ENCODE peak calls at places on chromosomes 1 and 21, in six cellular contexts. One of them, this sample, is unnamed.

GRCh38 chr1:30612666-30613065 is 110.7 kb downstream of the MATN1 start:
- DNase-seq in EL: no peak
- DNase-seq in pancreas: no peak
- DNase-seq in pons: peak; percentile 7
- DNase-seq in GM13976: no peak
- DNase-seq in AG09319: no peak
- DNase-seq in this sample: no peak

GRCh38 chr1:39573736-39574624 is 2.6 kb downstream of the PABPC4 start:
- DNase-seq in EL: peak; percentile 41
- DNase-seq in pancreas: no peak
- DNase-seq in pons: peak; percentile 47
- DNase-seq in GM13976: no peak
- DNase-seq in AG09319: no peak
- DNase-seq in this sample: no peak

GRCh38 chr21:43613755-43614638 is 45.3 kb downstream of the HSF2BP start:
- DNase-seq in EL: no peak
- DNase-seq in pancreas: no peak
- DNase-seq in pons: no peak
- DNase-seq in GM13976: peak; percentile 70
- DNase-seq in AG09319: no peak
- DNase-seq in this sample: no peak

GRCh38 chr1:214898718-214899117 is 183.8 kb upstream of the KCNK2 start:
- DNase-seq in EL: no peak
- DNase-seq in pancreas: no peak
- DNase-seq in pons: no peak
- DNase-seq in GM13976: no peak
- DNase-seq in AG09319: no peak
- DNase-seq in this sample: no peak

GRCh38 chr1:96927125-96927524 is 205.5 kb downstream of the PTBP2 start:
- DNase-seq in EL: peak; percentile 41
- DNase-seq in pancreas: no peak
- DNase-seq in pons: no peak
- DNase-seq in GM13976: no peak
- DNase-seq in AG09319: no peak
- DNase-seq in this sample: no peak

GRCh38 chr1:30778156-30778978 is 20.8 kb upstream of the LAPTM5 start:
- DNase-seq in EL: peak; percentile 63
- DNase-seq in pancreas: no peak
- DNase-seq in pons: peak; percentile 69
- DNase-seq in GM13976: no peak
- DNase-seq in AG09319: no peak
- DNase-seq in this sample: peak; percentile 48

GRCh38 chr1:84073266-84073665 is 70.8 kb upstream of the PRKACB start:
- DNase-seq in EL: peak; percentile 77
- DNase-seq in pancreas: no peak
- DNase-seq in pons: no peak
- DNase-seq in GM13976: no peak
- DNase-seq in AG09319: no peak
- DNase-seq in this sample: no peak

GRCh38 chr21:35925497-35925896 is 134.8 kb downstream of the SETD4 start:
- DNase-seq in EL: peak; percentile 14
- DNase-seq in pancreas: peak; percentile 55
- DNase-seq in pons: no peak
- DNase-seq in GM13976: no peak
- DNase-seq in AG09319: no peak
- DNase-seq in this sample: no peak

GRCh38 chr1:32215629-32216505 is 6.3 kb downstream of the TMEM234 start:
- DNase-seq in EL: peak; percentile 68
- DNase-seq in pancreas: no peak
- DNase-seq in pons: peak; percentile 74
- DNase-seq in GM13976: peak; percentile 73
- DNase-seq in AG09319: no peak
- DNase-seq in this sample: no peak

GRCh38 chr1:226268421-226269124 is 40.4 kb downstream of the LIN9 start:
- DNase-seq in EL: peak; percentile 57
- DNase-seq in pancreas: no peak
- DNase-seq in pons: no peak
- DNase-seq in GM13976: no peak
- DNase-seq in AG09319: no peak
- DNase-seq in this sample: no peak

GRCh38 chr1:47317841-47318240 is 3.9 kb upstream of the STIL start:
- DNase-seq in EL: peak; percentile 83
- DNase-seq in pancreas: no peak
- DNase-seq in pons: no peak
- DNase-seq in GM13976: no peak
- DNase-seq in AG09319: no peak
- DNase-seq in this sample: no peak

GRCh38 chr1:172936088-172936487 is 114.7 kb downstream of the TNFSF18 start:
- DNase-seq in EL: no peak
- DNase-seq in pancreas: no peak
- DNase-seq in pons: no peak
- DNase-seq in GM13976: no peak
- DNase-seq in AG09319: no peak
- DNase-seq in this sample: no peak

GRCh38 chr1:156193208-156193487 is 756 bp upstream of the SLC25A44 start:
- DNase-seq in EL: no peak
- DNase-seq in pancreas: no peak
- DNase-seq in pons: no peak
- DNase-seq in GM13976: no peak
- DNase-seq in AG09319: no peak
- DNase-seq in this sample: no peak

GRCh38 chr1:178126790-178127189 is 32.9 kb downstream of the RASAL2 start:
- DNase-seq in EL: peak; percentile 86
- DNase-seq in pancreas: no peak
- DNase-seq in pons: peak; percentile 43
- DNase-seq in GM13976: no peak
- DNase-seq in AG09319: peak; percentile 27
- DNase-seq in this sample: peak; percentile 14

GRCh38 chr1:75074719-75075395 is 59.3 kb upstream of the LHX8 start:
- DNase-seq in EL: no peak
- DNase-seq in pancreas: no peak
- DNase-seq in pons: no peak
- DNase-seq in GM13976: no peak
- DNase-seq in AG09319: no peak
- DNase-seq in this sample: no peak

GRCh38 chr1:30732277-30732996 is 9.1 kb upstream of the MATN1 start:
- DNase-seq in EL: peak; percentile 16
- DNase-seq in pancreas: no peak
- DNase-seq in pons: peak; percentile 75
- DNase-seq in GM13976: peak; percentile 77
- DNase-seq in AG09319: no peak
- DNase-seq in this sample: no peak

GRCh38 chr1:32981003-32981909 is 16.6 kb upstream of the RNF19B start:
- DNase-seq in EL: peak; percentile 89
- DNase-seq in pancreas: peak; percentile 64
- DNase-seq in pons: peak; percentile 85
- DNase-seq in GM13976: peak; percentile 82
- DNase-seq in AG09319: no peak
- DNase-seq in this sample: no peak

GRCh38 chr1:36128126-36128904 is 3.3 kb upstream of the COL8A2 start:
- DNase-seq in EL: peak; percentile 70
- DNase-seq in pancreas: no peak
- DNase-seq in pons: no peak
- DNase-seq in GM13976: no peak
- DNase-seq in AG09319: no peak
- DNase-seq in this sample: no peak

GRCh38 chr1:210233495-210234253 is 1.1 kb downstream of the SERTAD4 start:
- DNase-seq in EL: peak; percentile 81
- DNase-seq in pancreas: peak; percentile 68
- DNase-seq in pons: peak; percentile 85
- DNase-seq in GM13976: peak; percentile 49
- DNase-seq in AG09319: no peak
- DNase-seq in this sample: no peak

GRCh38 chr1:24165500-24165899 is 21.6 kb downstream of the IFNLR1 start:
- DNase-seq in EL: no peak
- DNase-seq in pancreas: no peak
- DNase-seq in pons: no peak
- DNase-seq in GM13976: no peak
- DNase-seq in AG09319: no peak
- DNase-seq in this sample: no peak

GRCh38 chr1:184563308-184563707 is 176.5 kb downstream of the C1orf21 start:
- DNase-seq in EL: peak; percentile 11
- DNase-seq in pancreas: no peak
- DNase-seq in pons: peak; percentile 59
- DNase-seq in GM13976: peak; percentile 22
- DNase-seq in AG09319: peak; percentile 8
- DNase-seq in this sample: peak; percentile 36

GRCh38 chr1:53450225-53450624 is 9.0 kb upstream of the DMRTB1 start:
- DNase-seq in EL: peak; percentile 20
- DNase-seq in pancreas: no peak
- DNase-seq in pons: no peak
- DNase-seq in GM13976: no peak
- DNase-seq in AG09319: no peak
- DNase-seq in this sample: no peak

GRCh38 chr1:96845464-96845863 is 123.9 kb downstream of the PTBP2 start:
- DNase-seq in EL: peak; percentile 25
- DNase-seq in pancreas: peak; percentile 65
- DNase-seq in pons: peak; percentile 17
- DNase-seq in GM13976: peak; percentile 50
- DNase-seq in AG09319: no peak
- DNase-seq in this sample: no peak

GRCh38 chr1:202244841-202245261 is 51.3 kb downstream of the LGR6 start:
- DNase-seq in EL: no peak
- DNase-seq in pancreas: peak; percentile 41
- DNase-seq in pons: no peak
- DNase-seq in GM13976: no peak
- DNase-seq in AG09319: no peak
- DNase-seq in this sample: no peak

GRCh38 chr1:188782220-188782841 is 1695.3 kb downstream of the BRINP3 start:
- DNase-seq in EL: peak; percentile 13
- DNase-seq in pancreas: no peak
- DNase-seq in pons: peak; percentile 47
- DNase-seq in GM13976: peak; percentile 16
- DNase-seq in AG09319: no peak
- DNase-seq in this sample: no peak

GRCh38 chr1:50422946-50423669 is at the start of gene DMRTA2:
- DNase-seq in EL: peak; percentile 48
- DNase-seq in pancreas: peak; percentile 54
- DNase-seq in pons: peak; percentile 35
- DNase-seq in GM13976: peak; percentile 55
- DNase-seq in AG09319: no peak
- DNase-seq in this sample: no peak

GRCh38 chr21:38310619-38311018 is 53.8 kb downstream of the KCNJ15 start:
- DNase-seq in EL: peak; percentile 24
- DNase-seq in pancreas: no peak
- DNase-seq in pons: no peak
- DNase-seq in GM13976: no peak
- DNase-seq in AG09319: no peak
- DNase-seq in this sample: no peak

GRCh38 chr1:6634278-6635052 is 9.8 kb downstream of the THAP3 start:
- DNase-seq in EL: peak; percentile 17
- DNase-seq in pancreas: peak; percentile 82
- DNase-seq in pons: no peak
- DNase-seq in GM13976: peak; percentile 69
- DNase-seq in AG09319: no peak
- DNase-seq in this sample: no peak

GRCh38 chr1:9075023-9075422 is 5.6 kb upstream of the SLC2A5 start:
- DNase-seq in EL: no peak
- DNase-seq in pancreas: no peak
- DNase-seq in pons: no peak
- DNase-seq in GM13976: no peak
- DNase-seq in AG09319: no peak
- DNase-seq in this sample: no peak

GRCh38 chr1:20400341-20401177 is 85.5 kb downstream of the CAMK2N1 start:
- DNase-seq in EL: peak; percentile 25
- DNase-seq in pancreas: no peak
- DNase-seq in pons: no peak
- DNase-seq in GM13976: no peak
- DNase-seq in AG09319: no peak
- DNase-seq in this sample: no peak

GRCh38 chr1:184405094-184405493 is 18.3 kb downstream of the C1orf21 start:
- DNase-seq in EL: no peak
- DNase-seq in pancreas: no peak
- DNase-seq in pons: no peak
- DNase-seq in GM13976: no peak
- DNase-seq in AG09319: no peak
- DNase-seq in this sample: no peak

GRCh38 chr1:57403201-57403600 is 20.7 kb downstream of the DAB1 start:
- DNase-seq in EL: no peak
- DNase-seq in pancreas: no peak
- DNase-seq in pons: no peak
- DNase-seq in GM13976: no peak
- DNase-seq in AG09319: no peak
- DNase-seq in this sample: no peak

GRCh38 chr1:90986954-90987353 is 34.9 kb downstream of the ZNF644 start:
- DNase-seq in EL: no peak
- DNase-seq in pancreas: no peak
- DNase-seq in pons: no peak
- DNase-seq in GM13976: no peak
- DNase-seq in AG09319: no peak
- DNase-seq in this sample: no peak

GRCh38 chr1:246794261-246795093 is 70.3 kb downstream of the SCCPDH start:
- DNase-seq in EL: peak; percentile 69
- DNase-seq in pancreas: no peak
- DNase-seq in pons: no peak
- DNase-seq in GM13976: no peak
- DNase-seq in AG09319: no peak
- DNase-seq in this sample: peak; percentile 21

GRCh38 chr1:178267646-178268094 is 173.8 kb downstream of the RASAL2 start:
- DNase-seq in EL: peak; percentile 79
- DNase-seq in pancreas: no peak
- DNase-seq in pons: no peak
- DNase-seq in GM13976: no peak
- DNase-seq in AG09319: no peak
- DNase-seq in this sample: no peak

GRCh38 chr1:112706505-112707216 is at the start of gene RHOC:
- DNase-seq in EL: peak; percentile 78
- DNase-seq in pancreas: peak; percentile 89
- DNase-seq in pons: peak; percentile 31
- DNase-seq in GM13976: peak; percentile 93
- DNase-seq in AG09319: peak; percentile 18
- DNase-seq in this sample: no peak

GRCh38 chr1:109719337-109719837 is 7.3 kb downstream of the GSTM5 start:
- DNase-seq in EL: peak; percentile 62
- DNase-seq in pancreas: no peak
- DNase-seq in pons: no peak
- DNase-seq in GM13976: no peak
- DNase-seq in AG09319: no peak
- DNase-seq in this sample: no peak

GRCh38 chr1:159825564-159825963 is 1.1 kb upstream of the SLAMF8 start:
- DNase-seq in EL: peak; percentile 29
- DNase-seq in pancreas: no peak
- DNase-seq in pons: no peak
- DNase-seq in GM13976: no peak
- DNase-seq in AG09319: no peak
- DNase-seq in this sample: no peak